ENCODE peak calls at places on chromosome 12, in eight cellular contexts. One of them, this sample, is unnamed. For H3K36me3, the result is how much of the 10 kb centered on the place peaks cover.

GRCh38 chr12:132622437-132623071 is 4.0 kb downstream of the P2RX2 start:
- DNase-seq in IMR-90: peak
- DNase-seq in CD8-positive, alpha-beta memory T cell: peak
- DNase-seq in endodermal cell: no peak
- DNase-seq in iPS DF 6.9: no peak
- DNase-seq in kidney: peak
- DNase-seq in mucosa of descending colon: peak
- DNase-seq in tibial artery: no peak
- DNase-seq in this sample: no peak

GRCh38 chr12:117936722-117937484 is 31.9 kb downstream of the KSR2 start:
- DNase-seq in IMR-90: no peak
- DNase-seq in CD8-positive, alpha-beta memory T cell: no peak
- DNase-seq in endodermal cell: peak
- DNase-seq in iPS DF 6.9: no peak
- DNase-seq in kidney: no peak
- DNase-seq in mucosa of descending colon: no peak
- DNase-seq in tibial artery: no peak
- DNase-seq in this sample: no peak

GRCh38 chr12:27970391-27970980 is 2.0 kb downstream of the PTHLH start:
- DNase-seq in IMR-90: peak
- DNase-seq in CD8-positive, alpha-beta memory T cell: no peak
- DNase-seq in endodermal cell: peak
- DNase-seq in iPS DF 6.9: no peak
- DNase-seq in kidney: peak
- DNase-seq in mucosa of descending colon: peak
- DNase-seq in tibial artery: peak
- DNase-seq in this sample: no peak

GRCh38 chr12:99767809-99768208 is 120.3 kb downstream of the GARIN6 start:
- DNase-seq in IMR-90: peak
- DNase-seq in CD8-positive, alpha-beta memory T cell: no peak
- DNase-seq in endodermal cell: no peak
- DNase-seq in iPS DF 6.9: no peak
- DNase-seq in kidney: no peak
- DNase-seq in mucosa of descending colon: no peak
- DNase-seq in tibial artery: no peak
- DNase-seq in this sample: no peak

GRCh38 chr12:61991663-61992062 is 268.5 kb upstream of the USP15 start:
- DNase-seq in IMR-90: no peak
- DNase-seq in CD8-positive, alpha-beta memory T cell: no peak
- DNase-seq in endodermal cell: no peak
- DNase-seq in iPS DF 6.9: no peak
- DNase-seq in kidney: no peak
- DNase-seq in mucosa of descending colon: no peak
- DNase-seq in tibial artery: no peak
- DNase-seq in this sample: no peak

GRCh38 chr12:4269279-4269991 is 4.1 kb upstream of the CCND2 start:
- DNase-seq in IMR-90: peak
- DNase-seq in CD8-positive, alpha-beta memory T cell: peak
- DNase-seq in endodermal cell: peak
- DNase-seq in iPS DF 6.9: no peak
- DNase-seq in kidney: peak
- DNase-seq in mucosa of descending colon: peak
- DNase-seq in tibial artery: peak
- DNase-seq in this sample: no peak

GRCh38 chr12:70074510-70074909 is 168.7 kb upstream of the CNOT2 start:
- DNase-seq in IMR-90: no peak
- DNase-seq in CD8-positive, alpha-beta memory T cell: no peak
- DNase-seq in endodermal cell: peak
- DNase-seq in iPS DF 6.9: no peak
- DNase-seq in kidney: no peak
- DNase-seq in mucosa of descending colon: no peak
- DNase-seq in tibial artery: no peak
- DNase-seq in this sample: no peak

GRCh38 chr12:1607940-1608782 is 13.8 kb upstream of the FBXL14 start:
- DNase-seq in IMR-90: peak
- DNase-seq in CD8-positive, alpha-beta memory T cell: no peak
- DNase-seq in endodermal cell: no peak
- DNase-seq in iPS DF 6.9: no peak
- DNase-seq in kidney: no peak
- DNase-seq in mucosa of descending colon: no peak
- DNase-seq in tibial artery: no peak
- DNase-seq in this sample: no peak

GRCh38 chr12:5204271-5204670 is 160.6 kb downstream of the KCNA5 start:
- DNase-seq in IMR-90: no peak
- DNase-seq in CD8-positive, alpha-beta memory T cell: no peak
- DNase-seq in endodermal cell: peak
- DNase-seq in iPS DF 6.9: peak
- DNase-seq in kidney: no peak
- DNase-seq in mucosa of descending colon: no peak
- DNase-seq in tibial artery: no peak
- DNase-seq in this sample: no peak

GRCh38 chr12:65941388-65941787 is 117.1 kb downstream of the HMGA2 start:
- DNase-seq in IMR-90: peak
- DNase-seq in CD8-positive, alpha-beta memory T cell: no peak
- DNase-seq in endodermal cell: no peak
- DNase-seq in iPS DF 6.9: no peak
- DNase-seq in kidney: no peak
- DNase-seq in mucosa of descending colon: no peak
- DNase-seq in tibial artery: no peak
- DNase-seq in this sample: no peak

GRCh38 chr12:59973515-59973914 is 377.7 kb downstream of the SLC16A7 start:
- DNase-seq in IMR-90: peak
- DNase-seq in CD8-positive, alpha-beta memory T cell: no peak
- DNase-seq in endodermal cell: no peak
- DNase-seq in iPS DF 6.9: no peak
- DNase-seq in kidney: no peak
- DNase-seq in mucosa of descending colon: no peak
- DNase-seq in tibial artery: no peak
- DNase-seq in this sample: no peak

GRCh38 chr12:89844539-89844938 is 135.9 kb upstream of the ATP2B1 start:
- DNase-seq in IMR-90: no peak
- DNase-seq in CD8-positive, alpha-beta memory T cell: no peak
- DNase-seq in endodermal cell: no peak
- DNase-seq in iPS DF 6.9: no peak
- DNase-seq in kidney: no peak
- DNase-seq in mucosa of descending colon: no peak
- DNase-seq in tibial artery: no peak
- DNase-seq in this sample: no peak

GRCh38 chr12:118033331-118033730 is 16.8 kb downstream of the RFC5 start:
- DNase-seq in IMR-90: no peak
- DNase-seq in CD8-positive, alpha-beta memory T cell: no peak
- DNase-seq in endodermal cell: no peak
- DNase-seq in iPS DF 6.9: no peak
- DNase-seq in kidney: no peak
- DNase-seq in mucosa of descending colon: no peak
- DNase-seq in tibial artery: no peak
- DNase-seq in this sample: no peak

GRCh38 chr12:71195338-71195896 is 37.6 kb upstream of the TSPAN8 start:
- DNase-seq in IMR-90: no peak
- DNase-seq in CD8-positive, alpha-beta memory T cell: no peak
- DNase-seq in endodermal cell: no peak
- DNase-seq in iPS DF 6.9: no peak
- DNase-seq in kidney: no peak
- DNase-seq in mucosa of descending colon: no peak
- DNase-seq in tibial artery: no peak
- DNase-seq in this sample: no peak

GRCh38 chr12:121438207-121438606 is 38.3 kb downstream of the RNF34 start:
- DNase-seq in IMR-90: no peak
- DNase-seq in CD8-positive, alpha-beta memory T cell: no peak
- DNase-seq in endodermal cell: no peak
- DNase-seq in iPS DF 6.9: no peak
- DNase-seq in kidney: no peak
- DNase-seq in mucosa of descending colon: no peak
- DNase-seq in tibial artery: no peak
- DNase-seq in this sample: no peak

GRCh38 chr12:101328917-101329316 is 49.0 kb downstream of the UTP20 start:
- DNase-seq in IMR-90: no peak
- DNase-seq in CD8-positive, alpha-beta memory T cell: no peak
- DNase-seq in endodermal cell: no peak
- DNase-seq in iPS DF 6.9: no peak
- DNase-seq in kidney: no peak
- DNase-seq in mucosa of descending colon: no peak
- DNase-seq in tibial artery: no peak
- DNase-seq in this sample: no peak

GRCh38 chr12:101323255-101323654 is 43.4 kb downstream of the UTP20 start:
- DNase-seq in IMR-90: no peak
- DNase-seq in CD8-positive, alpha-beta memory T cell: no peak
- DNase-seq in endodermal cell: no peak
- DNase-seq in iPS DF 6.9: no peak
- DNase-seq in kidney: no peak
- DNase-seq in mucosa of descending colon: no peak
- DNase-seq in tibial artery: no peak
- DNase-seq in this sample: no peak

GRCh38 chr12:101327547-101327946 is 47.6 kb downstream of the UTP20 start:
- DNase-seq in IMR-90: no peak
- DNase-seq in CD8-positive, alpha-beta memory T cell: no peak
- DNase-seq in endodermal cell: no peak
- DNase-seq in iPS DF 6.9: no peak
- DNase-seq in kidney: no peak
- DNase-seq in mucosa of descending colon: no peak
- DNase-seq in tibial artery: no peak
- DNase-seq in this sample: no peak

GRCh38 chr12:101325590-101325989 is 45.7 kb downstream of the UTP20 start:
- DNase-seq in IMR-90: no peak
- DNase-seq in CD8-positive, alpha-beta memory T cell: no peak
- DNase-seq in endodermal cell: no peak
- DNase-seq in iPS DF 6.9: no peak
- DNase-seq in kidney: no peak
- DNase-seq in mucosa of descending colon: no peak
- DNase-seq in tibial artery: no peak
- DNase-seq in this sample: no peak

DNA sequence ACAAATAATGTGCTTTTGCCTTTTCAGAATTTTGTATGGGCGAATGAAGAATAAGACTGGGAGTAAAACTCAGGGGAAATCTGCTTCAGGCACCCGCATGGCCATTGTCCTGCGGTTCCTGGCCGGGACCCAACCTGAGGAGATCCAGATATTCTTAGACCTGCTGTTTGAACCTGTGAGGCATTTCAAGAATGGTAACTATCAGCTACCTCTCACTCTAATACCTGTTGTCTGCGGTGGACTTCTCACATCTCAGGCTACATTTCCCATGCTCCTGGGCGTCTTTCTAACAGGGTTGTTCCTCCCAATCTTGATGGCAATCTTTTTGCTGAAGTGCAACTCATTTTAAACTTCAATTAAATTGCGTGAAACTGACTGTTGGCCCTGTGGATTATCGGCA is 47.1 kb downstream of the UTP20 start:
- DNase-seq in IMR-90: no peak
- DNase-seq in CD8-positive, alpha-beta memory T cell: no peak
- DNase-seq in endodermal cell: no peak
- DNase-seq in iPS DF 6.9: no peak
- DNase-seq in kidney: no peak
- DNase-seq in mucosa of descending colon: no peak
- DNase-seq in tibial artery: no peak
- DNase-seq in this sample: no peak
- H3K36me3 ChIP-seq in IMR-90: under half
- H3K36me3 ChIP-seq in CD8-positive, alpha-beta memory T cell: under half
- H3K36me3 ChIP-seq in endodermal cell: half or more
- H3K36me3 ChIP-seq in iPS DF 6.9: under half
- H3K36me3 ChIP-seq in kidney: under half
- H3K36me3 ChIP-seq in mucosa of descending colon: under half
- H3K36me3 ChIP-seq in tibial artery: under half
- H3K36me3 ChIP-seq in this sample: half or more

DNA sequence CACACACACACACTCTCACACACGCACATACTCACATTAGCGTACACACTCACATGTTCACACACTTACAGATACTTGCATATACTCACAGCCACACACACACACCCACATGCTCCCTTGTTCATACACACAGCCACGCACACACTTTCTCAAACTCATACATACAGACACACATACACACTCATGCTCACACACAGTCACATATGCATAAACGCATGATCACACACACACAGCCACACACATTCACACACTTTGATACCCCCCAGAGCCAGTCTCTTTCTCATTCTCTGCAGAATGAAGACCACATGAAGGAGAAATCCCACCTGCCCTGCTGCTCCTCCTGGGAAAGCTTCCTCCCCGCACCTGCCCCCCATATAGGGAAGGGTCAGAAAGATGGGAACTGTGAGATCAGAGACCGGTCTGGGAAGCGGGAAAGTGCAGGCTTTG is 105.0 kb upstream of the MED13L start:
- DNase-seq in IMR-90: peak
- DNase-seq in CD8-positive, alpha-beta memory T cell: no peak
- DNase-seq in endodermal cell: peak
- DNase-seq in iPS DF 6.9: no peak
- DNase-seq in kidney: no peak
- DNase-seq in mucosa of descending colon: no peak
- DNase-seq in tibial artery: no peak
- DNase-seq in this sample: no peak
- H3K4me3 ChIP-seq in IMR-90: no peak
- H3K4me3 ChIP-seq in CD8-positive, alpha-beta memory T cell: no peak
- H3K4me3 ChIP-seq in endodermal cell: peak
- H3K4me3 ChIP-seq in iPS DF 6.9: no peak
- H3K4me3 ChIP-seq in kidney: no peak
- H3K4me3 ChIP-seq in mucosa of descending colon: no peak
- H3K4me3 ChIP-seq in tibial artery: no peak
- H3K4me3 ChIP-seq in this sample: no peak

GRCh38 chr12:112190626-112191025 is 65.3 kb downstream of the TRAFD1 start:
- DNase-seq in IMR-90: no peak
- DNase-seq in CD8-positive, alpha-beta memory T cell: no peak
- DNase-seq in endodermal cell: peak
- DNase-seq in iPS DF 6.9: no peak
- DNase-seq in kidney: no peak
- DNase-seq in mucosa of descending colon: peak
- DNase-seq in tibial artery: no peak
- DNase-seq in this sample: peak
- H3K36me3 ChIP-seq in IMR-90: under half
- H3K36me3 ChIP-seq in CD8-positive, alpha-beta memory T cell: under half
- H3K36me3 ChIP-seq in endodermal cell: under half
- H3K36me3 ChIP-seq in iPS DF 6.9: under half
- H3K36me3 ChIP-seq in kidney: under half
- H3K36me3 ChIP-seq in mucosa of descending colon: under half
- H3K36me3 ChIP-seq in tibial artery: half or more
- H3K36me3 ChIP-seq in this sample: under half

DNA sequence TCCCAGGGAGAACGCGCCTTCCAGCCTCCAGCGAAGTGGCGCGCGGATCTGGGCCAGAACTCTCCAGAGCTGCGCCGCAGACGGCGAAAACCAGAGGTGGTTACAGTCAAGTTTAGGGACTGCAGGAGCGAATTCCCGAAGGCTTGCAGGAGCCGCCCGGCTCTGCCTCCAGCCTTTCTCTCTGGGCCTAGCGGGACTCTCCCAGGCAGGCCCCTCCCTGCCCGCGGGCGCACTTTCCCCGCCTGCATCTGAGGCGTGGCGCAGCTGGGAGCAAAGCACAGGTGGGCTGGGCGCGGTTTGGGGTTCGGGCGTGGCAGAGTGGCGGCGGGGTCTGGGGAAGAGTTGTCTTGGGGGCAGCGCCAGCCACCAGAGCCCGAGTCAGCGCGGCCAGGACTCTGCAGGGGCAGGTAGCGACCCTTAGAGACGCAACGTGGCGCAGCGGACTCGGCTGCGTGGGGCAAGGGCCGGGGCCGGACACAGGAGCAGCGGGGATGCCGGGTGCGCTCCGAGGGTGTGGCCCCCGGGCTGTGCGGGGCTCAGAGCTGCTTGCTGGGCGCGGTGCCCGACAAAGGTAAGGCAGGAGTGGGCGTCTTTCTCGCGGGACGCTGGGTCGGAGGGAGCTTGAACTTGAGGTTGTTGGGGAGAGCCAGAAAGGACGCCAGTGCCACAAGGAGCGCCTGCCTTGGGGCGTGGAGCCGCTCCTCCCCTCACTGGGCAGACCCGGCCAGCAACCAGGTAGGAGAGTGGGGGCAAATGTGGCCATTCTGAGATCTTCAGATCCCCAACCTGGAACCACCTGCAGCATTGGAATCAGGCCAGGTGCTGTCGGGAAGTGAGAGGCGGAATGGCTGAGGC is 1126.0 kb downstream of the AACS start:
- DNase-seq in IMR-90: no peak
- DNase-seq in CD8-positive, alpha-beta memory T cell: no peak
- DNase-seq in endodermal cell: peak
- DNase-seq in iPS DF 6.9: peak
- DNase-seq in kidney: no peak
- DNase-seq in mucosa of descending colon: no peak
- DNase-seq in tibial artery: no peak
- DNase-seq in this sample: no peak
- H3K4me3 ChIP-seq in IMR-90: no peak
- H3K4me3 ChIP-seq in CD8-positive, alpha-beta memory T cell: no peak
- H3K4me3 ChIP-seq in endodermal cell: peak
- H3K4me3 ChIP-seq in iPS DF 6.9: peak
- H3K4me3 ChIP-seq in kidney: no peak
- H3K4me3 ChIP-seq in mucosa of descending colon: no peak
- H3K4me3 ChIP-seq in tibial artery: no peak
- H3K4me3 ChIP-seq in this sample: no peak

This sample was measured in RWPE2.